ENCODE peak calls at places on chromosomes 1 and 21, in ten cellular contexts. One of them, this sample, is unnamed.

GRCh38 chr1:167563579-167564246 is 10.2 kb upstream of the CREG1 start:
- DNase-seq in progenitor cell of endocrine pancreas: no peak
- DNase-seq in brain microvascular endothelial cell: no peak
- DNase-seq in mammary epithelial cell: peak
- DNase-seq in HCT116: no peak
- DNase-seq in ovary: no peak
- DNase-seq in foreskin fibroblast: no peak
- DNase-seq in thoracic aorta: no peak
- DNase-seq in A549: no peak
- DNase-seq in CD14-positive monocyte: peak
- DNase-seq in this sample: no peak

GRCh38 chr1:28115267-28115666 is 26.9 kb upstream of the EYA3 start:
- DNase-seq in progenitor cell of endocrine pancreas: no peak
- DNase-seq in brain microvascular endothelial cell: no peak
- DNase-seq in mammary epithelial cell: no peak
- DNase-seq in HCT116: no peak
- DNase-seq in ovary: no peak
- DNase-seq in foreskin fibroblast: no peak
- DNase-seq in thoracic aorta: no peak
- DNase-seq in A549: no peak
- DNase-seq in CD14-positive monocyte: peak
- DNase-seq in this sample: no peak

GRCh38 chr1:227919916-227920315 is 27.8 kb downstream of the WNT9A start:
- DNase-seq in progenitor cell of endocrine pancreas: no peak
- DNase-seq in brain microvascular endothelial cell: no peak
- DNase-seq in mammary epithelial cell: no peak
- DNase-seq in HCT116: no peak
- DNase-seq in ovary: no peak
- DNase-seq in foreskin fibroblast: no peak
- DNase-seq in thoracic aorta: no peak
- DNase-seq in A549: no peak
- DNase-seq in CD14-positive monocyte: no peak
- DNase-seq in this sample: peak

GRCh38 chr1:26021647-26022403 is at the start of gene EXTL1:
- DNase-seq in progenitor cell of endocrine pancreas: no peak
- DNase-seq in brain microvascular endothelial cell: peak
- DNase-seq in mammary epithelial cell: no peak
- DNase-seq in HCT116: no peak
- DNase-seq in ovary: peak
- DNase-seq in foreskin fibroblast: no peak
- DNase-seq in thoracic aorta: no peak
- DNase-seq in A549: no peak
- DNase-seq in CD14-positive monocyte: no peak
- DNase-seq in this sample: peak

GRCh38 chr1:157403203-157403602 is 149.1 kb downstream of the FCRL5 start:
- DNase-seq in progenitor cell of endocrine pancreas: no peak
- DNase-seq in brain microvascular endothelial cell: no peak
- DNase-seq in mammary epithelial cell: peak
- DNase-seq in HCT116: peak
- DNase-seq in ovary: no peak
- DNase-seq in foreskin fibroblast: no peak
- DNase-seq in thoracic aorta: no peak
- DNase-seq in A549: peak
- DNase-seq in CD14-positive monocyte: peak
- DNase-seq in this sample: peak

GRCh38 chr21:20292280-20292679 is 705.9 kb upstream of the NCAM2 start:
- DNase-seq in progenitor cell of endocrine pancreas: no peak
- DNase-seq in brain microvascular endothelial cell: no peak
- DNase-seq in mammary epithelial cell: no peak
- DNase-seq in HCT116: no peak
- DNase-seq in ovary: no peak
- DNase-seq in foreskin fibroblast: no peak
- DNase-seq in thoracic aorta: no peak
- DNase-seq in A549: no peak
- DNase-seq in CD14-positive monocyte: no peak
- DNase-seq in this sample: no peak

GRCh38 chr1:91761303-91761721 is 124.6 kb downstream of the TGFBR3 start:
- DNase-seq in progenitor cell of endocrine pancreas: no peak
- DNase-seq in brain microvascular endothelial cell: no peak
- DNase-seq in mammary epithelial cell: no peak
- DNase-seq in HCT116: no peak
- DNase-seq in ovary: no peak
- DNase-seq in foreskin fibroblast: no peak
- DNase-seq in thoracic aorta: no peak
- DNase-seq in A549: no peak
- DNase-seq in CD14-positive monocyte: no peak
- DNase-seq in this sample: no peak

GRCh38 chr1:43509740-43510375 is 20.8 kb upstream of the PTPRF start:
- DNase-seq in progenitor cell of endocrine pancreas: no peak
- DNase-seq in brain microvascular endothelial cell: no peak
- DNase-seq in mammary epithelial cell: peak
- DNase-seq in HCT116: no peak
- DNase-seq in ovary: no peak
- DNase-seq in foreskin fibroblast: no peak
- DNase-seq in thoracic aorta: no peak
- DNase-seq in A549: no peak
- DNase-seq in CD14-positive monocyte: no peak
- DNase-seq in this sample: no peak

GRCh38 chr1:207219979-207220889 is 101.2 kb upstream of the CD55 start:
- DNase-seq in progenitor cell of endocrine pancreas: no peak
- DNase-seq in brain microvascular endothelial cell: no peak
- DNase-seq in mammary epithelial cell: no peak
- DNase-seq in HCT116: no peak
- DNase-seq in ovary: peak
- DNase-seq in foreskin fibroblast: no peak
- DNase-seq in thoracic aorta: no peak
- DNase-seq in A549: no peak
- DNase-seq in CD14-positive monocyte: no peak
- DNase-seq in this sample: no peak

GRCh38 chr1:203462878-203463277 is 12.7 kb upstream of the PRELP start:
- DNase-seq in progenitor cell of endocrine pancreas: no peak
- DNase-seq in brain microvascular endothelial cell: peak
- DNase-seq in mammary epithelial cell: peak
- DNase-seq in HCT116: no peak
- DNase-seq in ovary: no peak
- DNase-seq in foreskin fibroblast: peak
- DNase-seq in thoracic aorta: peak
- DNase-seq in A549: peak
- DNase-seq in CD14-positive monocyte: no peak
- DNase-seq in this sample: no peak

GRCh38 chr1:36136535-36136934 is 11.5 kb upstream of the COL8A2 start:
- DNase-seq in progenitor cell of endocrine pancreas: no peak
- DNase-seq in brain microvascular endothelial cell: peak
- DNase-seq in mammary epithelial cell: peak
- DNase-seq in HCT116: no peak
- DNase-seq in ovary: no peak
- DNase-seq in foreskin fibroblast: peak
- DNase-seq in thoracic aorta: peak
- DNase-seq in A549: no peak
- DNase-seq in CD14-positive monocyte: no peak
- DNase-seq in this sample: no peak

GRCh38 chr1:116881879-116882520 is 27.7 kb upstream of the PTGFRN start:
- DNase-seq in progenitor cell of endocrine pancreas: no peak
- DNase-seq in brain microvascular endothelial cell: peak
- DNase-seq in mammary epithelial cell: peak
- DNase-seq in HCT116: no peak
- DNase-seq in ovary: peak
- DNase-seq in foreskin fibroblast: peak
- DNase-seq in thoracic aorta: no peak
- DNase-seq in A549: peak
- DNase-seq in CD14-positive monocyte: peak
- DNase-seq in this sample: peak
- TF ChIP-seq CTCF in progenitor cell of endocrine pancreas: no peak
- TF ChIP-seq CTCF in brain microvascular endothelial cell: peak
- TF ChIP-seq CTCF in mammary epithelial cell: peak
- TF ChIP-seq CTCF in HCT116: peak
- TF ChIP-seq CTCF in ovary: no peak
- TF ChIP-seq CTCF in foreskin fibroblast: peak
- TF ChIP-seq CTCF in thoracic aorta: no peak
- TF ChIP-seq CTCF in A549: peak
- TF ChIP-seq CTCF in CD14-positive monocyte: no peak
- TF ChIP-seq CTCF in this sample: peak

GRCh38 chr1:86084998-86085397 is 71.6 kb downstream of the COL24A1 start:
- DNase-seq in progenitor cell of endocrine pancreas: no peak
- DNase-seq in brain microvascular endothelial cell: no peak
- DNase-seq in mammary epithelial cell: no peak
- DNase-seq in HCT116: no peak
- DNase-seq in ovary: no peak
- DNase-seq in foreskin fibroblast: no peak
- DNase-seq in thoracic aorta: no peak
- DNase-seq in A549: no peak
- DNase-seq in CD14-positive monocyte: no peak
- DNase-seq in this sample: no peak

GRCh38 chr1:86085741-86086411 is 70.7 kb downstream of the COL24A1 start:
- DNase-seq in progenitor cell of endocrine pancreas: no peak
- DNase-seq in brain microvascular endothelial cell: no peak
- DNase-seq in mammary epithelial cell: no peak
- DNase-seq in HCT116: no peak
- DNase-seq in ovary: no peak
- DNase-seq in foreskin fibroblast: no peak
- DNase-seq in thoracic aorta: no peak
- DNase-seq in A549: no peak
- DNase-seq in CD14-positive monocyte: no peak
- DNase-seq in this sample: no peak

DNA sequence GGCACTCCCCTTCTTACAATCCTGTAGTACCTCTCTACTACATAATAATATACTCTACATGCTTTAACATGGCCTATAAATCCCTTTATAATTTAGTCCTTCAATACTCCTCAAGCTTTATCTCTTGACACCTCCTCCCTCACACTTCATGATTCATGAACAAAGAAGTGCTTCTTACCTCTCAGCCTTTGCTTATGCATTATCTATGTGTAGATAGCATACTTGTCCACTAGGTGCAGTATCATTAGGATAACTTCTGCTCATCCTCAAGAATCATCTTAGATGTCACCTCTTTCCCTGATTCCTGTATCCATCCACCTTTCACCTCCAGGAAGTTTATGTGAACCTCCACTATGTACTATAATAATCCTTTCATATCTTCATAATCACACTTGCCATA is 74.4 kb downstream of the COL24A1 start:
- DNase-seq in progenitor cell of endocrine pancreas: no peak
- DNase-seq in brain microvascular endothelial cell: no peak
- DNase-seq in mammary epithelial cell: no peak
- DNase-seq in HCT116: peak
- DNase-seq in ovary: no peak
- DNase-seq in foreskin fibroblast: no peak
- DNase-seq in thoracic aorta: no peak
- DNase-seq in A549: peak
- DNase-seq in CD14-positive monocyte: no peak
- DNase-seq in this sample: no peak
- TF ChIP-seq CTCF in progenitor cell of endocrine pancreas: peak
- TF ChIP-seq CTCF in brain microvascular endothelial cell: no peak
- TF ChIP-seq CTCF in mammary epithelial cell: peak
- TF ChIP-seq CTCF in HCT116: no peak
- TF ChIP-seq CTCF in ovary: no peak
- TF ChIP-seq CTCF in foreskin fibroblast: peak
- TF ChIP-seq CTCF in thoracic aorta: no peak
- TF ChIP-seq CTCF in A549: no peak
- TF ChIP-seq CTCF in CD14-positive monocyte: no peak
- TF ChIP-seq CTCF in this sample: peak

DNA sequence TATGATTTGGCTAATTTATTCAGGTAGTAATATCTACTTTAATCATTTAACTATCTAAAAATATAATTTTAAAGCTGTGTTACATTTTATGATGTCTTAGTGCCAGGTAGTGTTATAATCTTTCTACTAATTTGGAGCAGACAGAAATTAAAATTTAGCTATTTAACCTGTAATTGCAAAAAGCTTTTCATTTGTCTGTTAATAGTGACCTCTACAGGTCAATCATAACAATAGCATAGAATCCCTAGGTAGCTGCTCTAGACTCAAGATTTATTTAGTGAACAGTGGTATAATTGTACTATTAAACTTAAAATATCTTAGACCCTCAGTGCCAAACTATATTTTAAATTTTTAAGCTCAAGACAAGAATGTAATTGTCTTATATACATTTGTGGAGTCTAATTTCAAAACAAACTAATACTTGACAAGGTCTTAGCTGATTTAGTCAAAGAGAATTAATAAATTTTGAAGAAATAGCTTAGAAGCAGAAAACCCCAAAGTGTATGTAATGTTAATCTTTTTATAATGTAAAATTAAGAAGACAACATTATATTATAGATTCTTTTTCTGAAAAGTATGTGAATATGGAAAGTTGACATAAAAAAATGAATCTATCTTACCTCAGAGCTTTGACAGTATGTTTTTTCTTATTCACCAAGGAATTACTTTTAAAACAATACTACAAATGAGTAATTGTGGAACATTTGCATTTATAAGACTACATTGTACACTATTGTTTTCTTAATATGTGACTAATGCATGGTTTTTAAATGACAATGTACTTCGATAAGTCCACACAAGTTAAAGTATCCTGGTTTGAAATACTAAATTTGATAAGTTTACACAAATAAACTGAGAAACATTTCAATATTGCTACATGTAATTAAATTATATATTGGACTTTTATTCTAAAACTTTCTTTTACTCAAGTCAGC is 64.1 kb upstream of the RNPC3 start:
- DNase-seq in progenitor cell of endocrine pancreas: no peak
- DNase-seq in brain microvascular endothelial cell: no peak
- DNase-seq in mammary epithelial cell: peak
- DNase-seq in HCT116: peak
- DNase-seq in ovary: no peak
- DNase-seq in foreskin fibroblast: no peak
- DNase-seq in thoracic aorta: no peak
- DNase-seq in A549: peak
- DNase-seq in CD14-positive monocyte: no peak
- DNase-seq in this sample: no peak
- TF ChIP-seq CTCF in progenitor cell of endocrine pancreas: peak
- TF ChIP-seq CTCF in brain microvascular endothelial cell: peak
- TF ChIP-seq CTCF in mammary epithelial cell: peak
- TF ChIP-seq CTCF in HCT116: peak
- TF ChIP-seq CTCF in ovary: no peak
- TF ChIP-seq CTCF in foreskin fibroblast: peak
- TF ChIP-seq CTCF in thoracic aorta: peak
- TF ChIP-seq CTCF in A549: peak
- TF ChIP-seq CTCF in CD14-positive monocyte: peak
- TF ChIP-seq CTCF in this sample: no peak

DNA sequence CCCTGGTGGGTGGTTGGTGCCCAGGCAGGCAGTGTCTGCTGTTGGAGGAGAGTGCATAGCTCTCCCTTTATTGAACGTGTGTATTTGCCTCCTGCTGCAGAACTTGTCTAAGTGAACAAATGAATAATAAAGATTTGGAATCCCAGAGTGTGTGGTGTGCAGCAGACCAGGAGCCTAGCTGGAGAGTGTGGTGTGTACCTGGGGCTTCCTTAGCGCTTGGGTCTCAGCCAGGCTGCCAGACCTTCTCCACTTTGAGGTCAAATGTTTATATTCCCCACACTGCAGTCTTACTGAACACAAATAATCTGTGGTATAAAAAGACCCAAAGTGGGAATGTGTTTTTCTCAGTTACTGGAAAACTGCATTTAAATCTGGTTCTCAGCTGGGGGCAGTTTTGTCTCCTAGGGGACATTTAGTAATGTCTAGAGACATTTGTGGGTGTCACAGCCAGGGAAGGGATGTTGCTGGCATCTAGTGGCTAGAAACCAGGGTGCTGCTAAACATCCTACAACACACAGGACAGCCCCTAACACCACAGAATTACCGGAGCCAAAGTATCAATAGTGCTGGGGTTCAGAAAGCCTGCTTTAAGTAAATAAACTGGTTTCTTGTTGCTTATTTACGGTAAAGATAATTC is 23.6 kb downstream of the SLC37A1 start:
- DNase-seq in progenitor cell of endocrine pancreas: no peak
- DNase-seq in brain microvascular endothelial cell: no peak
- DNase-seq in mammary epithelial cell: no peak
- DNase-seq in HCT116: no peak
- DNase-seq in ovary: no peak
- DNase-seq in foreskin fibroblast: no peak
- DNase-seq in thoracic aorta: no peak
- DNase-seq in A549: peak
- DNase-seq in CD14-positive monocyte: no peak
- DNase-seq in this sample: peak
- TF ChIP-seq CTCF in progenitor cell of endocrine pancreas: peak
- TF ChIP-seq CTCF in brain microvascular endothelial cell: peak
- TF ChIP-seq CTCF in mammary epithelial cell: peak
- TF ChIP-seq CTCF in HCT116: peak
- TF ChIP-seq CTCF in ovary: no peak
- TF ChIP-seq CTCF in foreskin fibroblast: no peak
- TF ChIP-seq CTCF in thoracic aorta: no peak
- TF ChIP-seq CTCF in A549: peak
- TF ChIP-seq CTCF in CD14-positive monocyte: no peak
- TF ChIP-seq CTCF in this sample: peak